ENCODE peak calls at places on chromosomes 11 and 22, in six cellular contexts. G is upper lobe of left lung, K is body of pancreas, Q is HepG2, E is gastrocnemius medialis, B is GM12878. J is an unnamed sample.
A peak's percentile ranks its signal among the peaks of the same experiment; 100 is the strongest.

GRCh38 chr11:36408476-36409136 is 101.5 kb downstream of the TRAF6 start:
- ATAC-seq in G (no peak), K (no peak), Q (no peak), E (no peak), B (no peak), J (no peak)

GRCh38 chr11:44531636-44532035 is 33.8 kb upstream of the CD82 start:
- ATAC-seq in G (no peak), K (no peak), Q (no peak), E (no peak), B (peak; percentile 25), J (no peak)

GRCh38 chr11:94958118-94958517 is 15.2 kb downstream of the CWC15 start:
- ATAC-seq in G (no peak), K (no peak), Q (no peak), E (no peak), B (no peak), J (no peak)

GRCh38 chr22:46572911-46573780 is 35.7 kb upstream of the CELSR1 start:
- ATAC-seq in G (no peak), K (peak; percentile 33), Q (no peak), E (no peak), B (no peak), J (no peak)

GRCh38 chr11:78168539-78169477 is 19.6 kb downstream of the KCTD21 start:
- ATAC-seq in G (peak; percentile 83), K (peak; percentile 65), Q (peak; percentile 49), E (peak; percentile 81), B (no peak), J (peak; percentile 93)

GRCh38 chr11:59417023-59417422 is 9.2 kb downstream of the OR5A2 start:
- ATAC-seq in G (no peak), K (no peak), Q (no peak), E (no peak), B (no peak), J (no peak)

GRCh38 chr22:17767236-17768065 is 6.8 kb downstream of the BID start:
- ATAC-seq in G (no peak), K (no peak), Q (no peak), E (no peak), B (peak; percentile 88), J (no peak)

GRCh38 chr11:76337469-76337868 is 43.5 kb downstream of the THAP12 start:
- ATAC-seq in G (no peak), K (no peak), Q (no peak), E (no peak), B (no peak), J (no peak)

GRCh38 chr11:17635551-17635938 is 83.8 kb upstream of the MYOD1 start:
- ATAC-seq in G (no peak), K (no peak), Q (no peak), E (no peak), B (no peak), J (no peak)

GRCh38 chr11:118247041-118247440 is 5.1 kb downstream of the MPZL3 start:
- ATAC-seq in G (no peak), K (no peak), Q (peak; percentile 73), E (no peak), B (peak; percentile 2), J (no peak)

GRCh38 chr11:111737877-111738205 is 28.3 kb downstream of the PPP2R1B start:
- ATAC-seq in G (no peak), K (no peak), Q (peak; percentile 15), E (no peak), B (no peak), J (no peak)

GRCh38 chr22:39479254-39479653 is 22.4 kb downstream of the MGAT3 start:
- ATAC-seq in G (no peak), K (no peak), Q (no peak), E (no peak), B (no peak), J (no peak)

GRCh38 chr22:40345271-40345670 is 1.0 kb upstream of the ADSL start:
- ATAC-seq in G (no peak), K (no peak), Q (no peak), E (no peak), B (no peak), J (no peak)

GRCh38 chr11:115437902-115438575 is 66.2 kb downstream of the CADM1 start:
- ATAC-seq in G (no peak), K (no peak), Q (no peak), E (no peak), B (no peak), J (no peak)

GRCh38 chr11:79076526-79077115 is 364.2 kb downstream of the TENM4 start:
- ATAC-seq in G (no peak), K (no peak), Q (peak; percentile 85), E (no peak), B (peak; percentile 45), J (no peak)

GRCh38 chr11:112129656-112130055 is 34.2 kb downstream of the IL18 start:
- ATAC-seq in G (no peak), K (no peak), Q (no peak), E (no peak), B (no peak), J (peak; percentile 58)

GRCh38 chr11:48007677-48008076 is 27.3 kb downstream of the PTPRJ start:
- ATAC-seq in G (peak; percentile 73), K (no peak), Q (no peak), E (peak; percentile 67), B (no peak), J (peak; percentile 43)

GRCh38 chr22:29195964-29196666 is 9.6 kb upstream of the EMID1 start:
- ATAC-seq in G (peak; percentile 12), K (no peak), Q (peak; percentile 68), E (no peak), B (no peak), J (no peak)

GRCh38 chr11:121575250-121575962 is 122.6 kb upstream of the SORL1-AS1 start:
- ATAC-seq in G (peak; percentile 89), K (peak; percentile 65), Q (no peak), E (peak; percentile 47), B (peak; percentile 93), J (peak; percentile 85)

GRCh38 chr11:128735935-128736610 is 42.2 kb downstream of the FLI1 start:
- ATAC-seq in G (no peak), K (no peak), Q (no peak), E (no peak), B (peak; percentile 51), J (no peak)

GRCh38 chr11:36126703-36127102 is 162.5 kb downstream of the COMMD9 start:
- ATAC-seq in G (no peak), K (no peak), Q (no peak), E (no peak), B (no peak), J (no peak)

GRCh38 chr11:34030386-34030785 is 21.1 kb upstream of the CAPRIN1 start:
- ATAC-seq in G (no peak), K (no peak), Q (no peak), E (peak; percentile 53), B (no peak), J (no peak)

DNA sequence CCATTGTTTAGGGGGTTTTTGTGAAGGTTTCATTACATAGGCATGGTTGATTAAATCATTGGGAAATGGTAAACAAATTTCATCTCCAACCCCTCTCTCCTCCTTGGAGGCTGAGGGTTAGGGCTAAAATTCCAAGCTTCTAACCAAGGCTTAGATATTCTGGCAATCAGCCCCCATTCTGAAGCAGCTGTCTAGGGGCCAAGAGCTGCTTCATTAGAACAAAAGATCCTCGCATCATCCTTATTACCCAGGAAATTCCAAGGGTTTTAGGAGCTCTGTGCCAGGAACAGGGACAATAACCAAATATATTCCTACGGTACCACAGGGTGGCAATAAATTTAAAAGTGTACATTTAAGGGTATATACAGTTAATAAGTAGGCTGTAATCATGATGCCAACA is 22.5 kb upstream of the EED start:
- ATAC-seq in G (no peak), K (no peak), Q (no peak), E (no peak), B (no peak), J (no peak)
- H3K4me3 ChIP-seq in G (no peak overlapping the region), K (no peak overlapping the region), Q (no peak overlapping the region), E (no peak overlapping the region), B (no peak overlapping the region), J (no peak overlapping the region)

DNA sequence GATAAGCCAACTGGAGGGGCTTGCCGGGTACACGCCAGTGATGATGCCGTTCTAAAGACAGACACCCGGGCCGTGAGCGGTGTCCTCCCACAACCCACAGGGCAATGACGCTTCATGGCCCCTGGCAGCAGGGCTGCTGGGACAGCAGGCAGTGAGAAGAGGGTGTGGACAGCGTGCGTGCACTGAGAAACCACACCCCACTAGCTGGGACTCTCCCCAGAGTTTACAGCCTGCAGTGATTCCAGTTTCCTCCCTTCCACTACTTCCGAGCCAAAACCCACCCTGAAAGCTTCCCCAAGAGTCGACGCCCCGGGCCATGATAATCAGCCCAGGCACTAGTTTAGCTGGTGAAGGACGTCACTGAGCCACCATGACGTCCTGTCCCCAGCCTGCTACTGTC is 29.2 kb downstream of the CPT1A start:
- ATAC-seq in G (peak; percentile 49), K (no peak), Q (no peak), E (no peak), B (no peak), J (peak; percentile 71)
- H3K4me1 ChIP-seq in G (peaks cover 5% of the 10 kb centered on the region), K (peaks cover 7% of the 10 kb centered on the region), Q (no peaks in the 10 kb centered on the region), E (peaks cover 21% of the 10 kb centered on the region), B (no peaks in the 10 kb centered on the region), J (no peaks in the 10 kb centered on the region)

GRCh38 chr22:22733881-22734373 is 89.5 kb downstream of the GGTLC2 start:
- ATAC-seq in G (no peak), K (no peak), Q (no peak), E (no peak), B (no peak), J (no peak)
- TF ChIP-seq POLR2A in G (no peak), K (no peak), Q (no peak), E (no peak), B (no peak), J (no peak)

DNA sequence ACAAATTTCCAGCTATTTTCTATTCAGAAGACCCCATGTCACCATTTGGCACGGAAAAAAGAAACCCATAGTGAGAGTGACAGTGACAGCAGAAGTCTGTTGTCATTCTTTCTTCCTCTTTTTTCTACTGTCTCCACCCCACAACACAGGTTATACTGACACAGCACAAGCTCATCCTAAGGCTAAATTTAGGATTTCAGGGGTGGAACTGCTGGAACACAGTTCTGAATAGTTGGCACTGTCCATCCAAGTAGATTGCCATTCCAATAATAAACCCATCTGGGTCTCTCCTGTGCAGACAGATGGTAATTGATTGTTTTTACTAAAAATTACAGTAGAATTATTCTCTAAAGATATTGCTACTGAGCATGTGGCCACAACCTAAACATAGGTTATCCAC is 95.2 kb upstream of the C11orf87 start:
- ATAC-seq in G (no peak), K (no peak), Q (no peak), E (no peak), B (no peak), J (no peak)
- H3K4me3 ChIP-seq in G (no peak overlapping the region), K (no peak overlapping the region), Q (no peak overlapping the region), E (no peak overlapping the region), B (no peak overlapping the region), J (no peak overlapping the region)

DNA sequence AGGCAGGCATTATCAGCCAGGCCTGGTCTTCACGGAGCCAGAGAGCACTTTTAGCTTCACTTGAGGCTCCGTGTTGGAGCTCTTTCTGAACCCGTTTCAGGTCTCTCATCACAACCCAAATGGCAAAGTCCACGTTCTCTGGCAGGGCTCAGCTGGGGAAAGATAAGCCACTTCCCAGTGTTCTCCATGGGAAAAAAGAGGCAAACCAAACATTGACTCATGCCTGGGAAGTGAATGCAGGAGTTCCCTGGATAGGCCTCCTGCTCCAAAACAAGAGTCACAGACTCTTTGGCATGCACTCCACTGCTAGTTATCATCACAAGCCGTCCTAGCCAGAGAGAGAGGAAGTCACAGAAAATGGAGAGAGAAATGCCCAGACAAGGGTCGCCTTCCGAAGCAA is 11.6 kb downstream of the OPCML start:
- ATAC-seq in G (no peak), K (peak; percentile 59), Q (peak; percentile 90), E (no peak), B (no peak), J (no peak)
- H3K4me1 ChIP-seq in G (no peaks in the 10 kb centered on the region), K (peaks cover 16% of the 10 kb centered on the region), Q (peaks cover 16% of the 10 kb centered on the region), E (no peaks in the 10 kb centered on the region), B (no peaks in the 10 kb centered on the region), J (no peaks in the 10 kb centered on the region)

J was measured in gastroesophageal sphincter.